ENCODE peak calls at places on chromosomes 1 and 21, in six cellular contexts. F is A549, K is ovary, D is fibroblast of lung, X is prostate gland, I is pancreas. M is an unnamed sample.
A peak's percentile ranks its signal among the peaks of the same experiment; 100 is the strongest.

GRCh38 chr1:33381979-33382378 is 48.9 kb downstream of the PHC2 start:
- DNase-seq in F (no peak), K (no peak), D (no peak), X (no peak), I (no peak), M (no peak)

GRCh38 chr21:45016491-45017375 is 57.6 kb upstream of the ADARB1 start:
- DNase-seq in F (no peak), K (peak; percentile 22), D (no peak), X (no peak), I (peak; percentile 36), M (no peak)

GRCh38 chr1:1204425-1204920 is 1.9 kb downstream of the TNFRSF18 start:
- DNase-seq in F (no peak), K (no peak), D (no peak), X (no peak), I (peak; percentile 57), M (no peak)

GRCh38 chr1:33849206-33849605 is 14.7 kb upstream of the HMGB4 start:
- DNase-seq in F (no peak), K (no peak), D (no peak), X (no peak), I (no peak), M (no peak)

GRCh38 chr1:167510880-167511279 is 7.4 kb downstream of the CD247 start:
- DNase-seq in F (no peak), K (no peak), D (no peak), X (no peak), I (no peak), M (no peak)

GRCh38 chr1:109821221-109821669 is 57.5 kb upstream of the EPS8L3 start:
- DNase-seq in F (peak; percentile 70), K (no peak), D (peak; percentile 94), X (no peak), I (no peak), M (peak; percentile 65)

GRCh38 chr1:30722175-30722537 is 1.2 kb downstream of the MATN1 start:
- DNase-seq in F (no peak), K (peak; percentile 53), D (no peak), X (no peak), I (peak; percentile 76), M (no peak)

GRCh38 chr21:42633858-42634257 is 19.6 kb upstream of the PDE9A start:
- DNase-seq in F (no peak), K (no peak), D (no peak), X (no peak), I (peak; percentile 35), M (no peak)

GRCh38 chr1:186849271-186849671 is 20.5 kb downstream of the PLA2G4A start:
- DNase-seq in F (peak; percentile 97), K (no peak), D (no peak), X (no peak), I (no peak), M (no peak)

GRCh38 chr21:43754948-43755781 is 20.9 kb downstream of the CSTB start:
- DNase-seq in F (no peak), K (no peak), D (no peak), X (no peak), I (peak; percentile 86), M (no peak)

GRCh38 chr1:98991127-98992003 is 13.3 kb downstream of the PLPPR5 start:
- DNase-seq in F (peak; percentile 35), K (no peak), D (peak; percentile 79), X (no peak), I (no peak), M (peak; percentile 92)
- TF ChIP-seq CTCF in F (peak; percentile 33), K (no peak), D (no peak), X (no peak), I (no peak), M (peak; percentile 38)

DNA sequence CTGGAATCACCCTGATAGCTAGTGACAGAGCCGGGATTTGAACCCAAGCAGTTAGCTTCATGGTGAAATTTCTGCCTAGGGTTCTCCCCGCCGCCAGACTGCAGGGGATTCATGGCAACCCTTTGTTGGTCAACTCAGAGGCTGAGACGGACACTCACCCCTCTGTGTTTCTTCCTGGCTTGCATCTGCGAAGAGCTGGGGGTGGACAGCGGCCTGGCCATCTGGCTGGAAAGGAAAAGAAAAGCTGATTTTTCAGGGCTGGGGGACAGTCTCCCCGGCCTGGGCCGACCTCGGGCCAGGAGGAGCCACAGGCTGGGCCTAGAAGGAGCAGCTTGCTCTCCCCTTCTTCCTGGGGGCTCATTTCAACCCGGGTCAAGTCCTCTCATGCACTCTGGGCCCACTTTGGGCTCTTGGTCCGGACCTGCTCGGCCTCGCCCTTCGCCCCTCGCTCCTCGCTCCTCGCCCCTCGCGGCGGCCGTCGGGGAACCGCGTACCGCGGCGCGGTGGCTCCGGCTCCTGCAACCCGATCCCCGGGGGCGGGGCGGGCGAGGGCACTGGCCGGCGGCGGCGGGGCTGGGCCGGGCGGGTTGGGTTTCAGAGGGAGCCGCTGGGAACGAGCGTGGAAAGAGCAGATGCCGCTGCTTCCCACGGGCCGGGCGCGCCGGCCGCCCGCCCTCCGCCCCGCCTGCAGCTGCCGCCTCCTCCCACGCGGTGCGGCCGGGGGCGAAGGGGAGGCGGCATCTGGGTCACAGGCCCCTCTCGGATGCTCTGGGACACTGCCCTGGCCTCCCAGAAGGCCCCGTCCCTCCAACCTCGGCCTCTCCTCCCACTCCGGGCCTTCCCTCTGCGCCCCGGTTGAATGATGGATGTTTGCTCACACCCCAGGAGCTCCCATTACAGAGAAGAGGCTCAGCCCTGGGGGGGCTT is 6.7 kb downstream of the HEYL start:
- DNase-seq in F (no peak), K (peak; percentile 72), D (peak; percentile 63), X (peak; percentile 36), I (peak; percentile 93), M (no peak)
- H3K4me3 ChIP-seq in F (no peak overlapping the region), K (peak overlapping the region; percentile 22), D (no peak overlapping the region), X (peak overlapping the region; percentile 11), I (no peak overlapping the region), M (no peak overlapping the region)

GRCh38 chr21:25036775-25037174 is 570.5 kb downstream of the MRPL39 start:
- DNase-seq in F (no peak), K (no peak), D (no peak), X (no peak), I (no peak), M (no peak)

DNA sequence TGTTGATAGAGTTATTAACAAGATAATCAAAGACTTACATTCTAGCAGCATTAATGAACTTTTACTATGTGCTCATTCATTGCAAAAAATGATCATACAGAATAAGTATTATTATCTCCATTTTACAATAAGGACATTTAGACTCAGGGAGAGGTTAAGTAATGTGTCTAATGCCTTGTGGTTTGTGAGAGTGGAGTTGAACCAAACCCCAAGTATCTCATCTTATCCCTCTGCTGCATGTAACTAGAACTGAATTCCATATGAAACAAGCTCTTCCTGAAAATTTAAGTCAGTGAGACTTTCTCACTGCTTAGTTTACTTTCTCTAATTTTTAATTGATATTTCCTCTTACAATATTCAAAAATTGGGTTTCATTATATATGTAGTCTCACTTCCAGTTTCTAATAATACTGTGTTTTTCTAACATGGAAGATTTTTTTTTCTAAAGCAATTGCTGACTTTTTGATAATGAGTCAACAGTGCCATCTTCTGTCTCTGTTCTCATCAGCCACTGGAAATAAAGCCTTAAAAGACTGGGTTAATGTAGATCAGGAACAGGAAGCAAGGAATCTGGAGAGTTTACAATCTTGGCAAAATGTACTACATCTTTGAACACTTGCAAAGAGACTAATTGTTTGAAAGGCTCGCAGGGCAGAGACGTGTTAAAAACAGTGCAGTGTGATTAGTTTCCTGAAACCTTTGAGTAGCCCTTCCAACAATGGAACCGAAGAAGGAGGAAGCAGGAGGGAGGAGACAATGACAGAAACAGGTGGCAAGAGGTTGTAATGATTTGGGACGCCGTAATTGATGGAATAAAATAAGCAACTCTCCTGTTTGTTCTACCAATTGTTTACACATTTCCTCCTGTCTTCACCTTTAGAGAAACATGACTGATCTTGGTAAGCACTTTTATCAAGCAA is 567.6 kb downstream of the MRPL39 start:
- DNase-seq in F (no peak), K (no peak), D (peak; percentile 53), X (no peak), I (no peak), M (peak; percentile 57)
- TF ChIP-seq CTCF in F (no peak), K (peak; percentile 30), D (no peak), X (peak; percentile 48), I (no peak), M (peak; percentile 38)

GRCh38 chr1:19463204-19463803 is 22.0 kb downstream of the CAPZB start:
- DNase-seq in F (no peak), K (no peak), D (no peak), X (no peak), I (no peak), M (no peak)
- H3K4me3 ChIP-seq in F (no peak overlapping the region), K (no peak overlapping the region), D (no peak overlapping the region), X (no peak overlapping the region), I (no peak overlapping the region), M (no peak overlapping the region)

GRCh38 chr1:119290297-119290696 is 78.3 kb upstream of the HAO2 start:
- DNase-seq in F (no peak), K (no peak), D (no peak), X (no peak), I (no peak), M (no peak)

GRCh38 chr1:119285482-119285881 is 83.1 kb upstream of the HAO2 start:
- DNase-seq in F (peak; percentile 8), K (no peak), D (peak; percentile 87), X (no peak), I (no peak), M (no peak)

GRCh38 chr1:119291611-119292206 is 76.9 kb upstream of the HAO2 start:
- DNase-seq in F (no peak), K (no peak), D (no peak), X (no peak), I (no peak), M (no peak)

GRCh38 chr1:119288751-119289150 is 79.8 kb upstream of the HAO2 start:
- DNase-seq in F (no peak), K (no peak), D (no peak), X (no peak), I (no peak), M (no peak)

GRCh38 chr1:119286587-119287181 is 81.9 kb upstream of the HAO2 start:
- DNase-seq in F (peak; percentile 31), K (no peak), D (peak; percentile 28), X (peak; percentile 28), I (no peak), M (no peak)
- TF ChIP-seq CTCF in F (peak; percentile 33), K (no peak), D (peak; percentile 23), X (peak; percentile 60), I (peak; percentile 34), M (peak; percentile 64)

DNA sequence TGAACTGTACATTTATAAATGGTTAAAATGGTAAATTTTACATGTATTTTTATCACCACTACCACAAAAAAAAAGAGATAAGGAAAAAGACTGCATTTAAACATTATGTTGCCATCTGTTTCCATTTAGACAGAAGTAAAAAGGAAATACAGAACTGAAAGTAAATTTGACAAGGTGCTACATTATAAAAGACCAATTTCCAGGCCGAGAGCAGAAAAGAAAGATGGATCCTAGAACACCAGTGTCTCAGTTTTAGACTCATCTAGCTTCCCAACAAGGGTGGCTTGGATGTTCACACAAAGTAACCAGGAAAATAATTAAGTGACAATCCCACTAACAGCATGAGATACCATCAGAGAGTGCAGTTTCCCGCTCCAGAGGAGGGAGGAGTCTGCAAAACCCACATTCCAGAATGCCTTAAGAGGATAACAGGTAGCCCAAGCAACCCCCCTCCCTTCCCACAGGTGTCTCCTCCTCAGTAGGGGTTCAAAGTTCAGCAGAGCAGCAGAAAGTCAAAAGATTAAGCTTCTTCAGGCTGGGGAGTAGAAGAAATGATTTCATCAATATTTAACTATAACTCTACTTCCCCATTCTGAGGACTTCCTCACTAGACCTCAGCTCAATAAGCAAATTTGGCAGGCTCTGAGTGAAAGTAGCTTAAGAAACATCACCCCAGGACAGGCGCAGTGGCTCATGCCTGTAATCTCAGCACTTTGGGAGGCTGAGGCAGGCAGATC is 11.8 kb downstream of the TPM3 start:
- DNase-seq in F (no peak), K (no peak), D (no peak), X (no peak), I (no peak), M (no peak)
- H3K4me3 ChIP-seq in F (no peak overlapping the region), K (no peak overlapping the region), D (peak overlapping the region; percentile 79), X (no peak overlapping the region), I (no peak overlapping the region), M (no peak overlapping the region)